ENCODE peak calls at places on chromosome 18, in seven cellular contexts. J, K, T, Q, I, R and U are unnamed samples.

GRCh38 chr18:63185979-63186378 is 133.6 kb downstream of the BCL2 start:
- DNase-seq in J (no peak), K (no peak), T (no peak), Q (no peak), I (no peak), R (no peak), U (no peak)

GRCh38 chr18:50559750-50560680 is at the start of gene MAPK4:
- DNase-seq in J (peak), K (peak), T (no peak), Q (peak), I (no peak), R (no peak), U (no peak)

GRCh38 chr18:22711381-22711717 is 221.8 kb upstream of the RBBP8 start:
- DNase-seq in J (no peak), K (no peak), T (no peak), Q (no peak), I (no peak), R (no peak), U (peak)

GRCh38 chr18:48566588-48566987 is 27.8 kb downstream of the CTIF start:
- DNase-seq in J (peak), K (no peak), T (no peak), Q (no peak), I (no peak), R (no peak), U (no peak)

GRCh38 chr18:76530846-76531245 is 35.8 kb upstream of the ZNF516 start:
- DNase-seq in J (no peak), K (no peak), T (no peak), Q (no peak), I (no peak), R (no peak), U (no peak)

GRCh38 chr18:27042177-27042576 is 142.9 kb downstream of the CHST9 start:
- DNase-seq in J (no peak), K (no peak), T (no peak), Q (no peak), I (no peak), R (no peak), U (no peak)

GRCh38 chr18:80171190-80171872 is 62.3 kb downstream of the ADNP2 start:
- DNase-seq in J (peak), K (peak), T (no peak), Q (peak), I (no peak), R (no peak), U (no peak)

GRCh38 chr18:61833978-61834377 is 58.8 kb downstream of the RNF152 start:
- DNase-seq in J (peak), K (no peak), T (no peak), Q (no peak), I (peak), R (no peak), U (no peak)

GRCh38 chr18:50372743-50373142 is 2.1 kb upstream of the SKA1 start:
- DNase-seq in J (no peak), K (no peak), T (peak), Q (no peak), I (no peak), R (no peak), U (no peak)

GRCh38 chr18:48035556-48035860 is 105.0 kb upstream of the SMAD2 start:
- DNase-seq in J (no peak), K (peak), T (no peak), Q (no peak), I (no peak), R (no peak), U (no peak)

GRCh38 chr18:42828881-42829280 is 286.6 kb downstream of the RIT2 start:
- DNase-seq in J (no peak), K (no peak), T (no peak), Q (no peak), I (no peak), R (no peak), U (no peak)

GRCh38 chr18:29003194-29003593 is 826.3 kb upstream of the CDH2 start:
- DNase-seq in J (no peak), K (no peak), T (peak), Q (no peak), I (no peak), R (no peak), U (no peak)

GRCh38 chr18:34158881-34159690 is 65.6 kb downstream of the NOL4 start:
- DNase-seq in J (no peak), K (peak), T (no peak), Q (peak), I (peak), R (no peak), U (no peak)

GRCh38 chr18:62452280-62452824 is 70.5 kb upstream of the ZCCHC2 start:
- DNase-seq in J (peak), K (no peak), T (no peak), Q (no peak), I (no peak), R (no peak), U (no peak)

GRCh38 chr18:63476666-63477065 is at the start of gene SERPINB5:
- DNase-seq in J (no peak), K (peak), T (peak), Q (no peak), I (no peak), R (no peak), U (no peak)

GRCh38 chr18:76306685-76307292 is 188.3 kb downstream of the ZNF516 start:
- DNase-seq in J (no peak), K (no peak), T (no peak), Q (no peak), I (no peak), R (no peak), U (no peak)

GRCh38 chr18:6731197-6731596 is 1.7 kb downstream of the ARHGAP28 start:
- DNase-seq in J (peak), K (no peak), T (peak), Q (no peak), I (peak), R (peak), U (no peak)

GRCh38 chr18:27075828-27076227 is 109.3 kb downstream of the CHST9 start:
- DNase-seq in J (no peak), K (no peak), T (no peak), Q (no peak), I (no peak), R (no peak), U (no peak)

GRCh38 chr18:22667158-22667557 is 249.4 kb upstream of the CTAGE1 start:
- DNase-seq in J (no peak), K (no peak), T (no peak), Q (no peak), I (no peak), R (no peak), U (no peak)

GRCh38 chr18:31010601-31011000 is 31.9 kb downstream of the DSC3 start:
- DNase-seq in J (no peak), K (no peak), T (no peak), Q (no peak), I (no peak), R (no peak), U (no peak)

GRCh38 chr18:47545613-47546012 is 294.2 kb upstream of the SKOR2 start:
- DNase-seq in J (no peak), K (no peak), T (no peak), Q (no peak), I (no peak), R (no peak), U (no peak)

GRCh38 chr18:79750980-79751571 is 46.7 kb upstream of the KCNG2 start:
- DNase-seq in J (no peak), K (no peak), T (peak), Q (no peak), I (no peak), R (no peak), U (no peak)

GRCh38 chr18:5693637-5694175 is 149.9 kb upstream of the EPB41L3 start:
- DNase-seq in J (peak), K (no peak), T (no peak), Q (no peak), I (no peak), R (no peak), U (no peak)

GRCh38 chr18:48790226-48790863 is 160.4 kb downstream of the SMAD7 start:
- DNase-seq in J (no peak), K (peak), T (no peak), Q (no peak), I (peak), R (no peak), U (no peak)

GRCh38 chr18:76657911-76658475 is 163.0 kb upstream of the ZNF516 start:
- DNase-seq in J (no peak), K (no peak), T (no peak), Q (no peak), I (no peak), R (no peak), U (no peak)

GRCh38 chr18:13910986-13911385 is 4.3 kb downstream of the MC2R start:
- DNase-seq in J (no peak), K (no peak), T (no peak), Q (no peak), I (no peak), R (no peak), U (no peak)

GRCh38 chr18:13910501-13910900 is 4.8 kb downstream of the MC2R start:
- DNase-seq in J (no peak), K (no peak), T (no peak), Q (no peak), I (no peak), R (no peak), U (no peak)

GRCh38 chr18:13909141-13909540 is 6.2 kb downstream of the MC2R start:
- DNase-seq in J (no peak), K (no peak), T (no peak), Q (no peak), I (no peak), R (no peak), U (no peak)

GRCh38 chr18:13912601-13913000 is 2.7 kb downstream of the MC2R start:
- DNase-seq in J (no peak), K (no peak), T (no peak), Q (no peak), I (no peak), R (no peak), U (no peak)

GRCh38 chr18:13909541-13909940 is 5.8 kb downstream of the MC2R start:
- DNase-seq in J (no peak), K (no peak), T (peak), Q (no peak), I (no peak), R (no peak), U (no peak)
- TF ChIP-seq CTCF in J (no peak), K (no peak), T (peak), Q (no peak), I (no peak), R (no peak), U (no peak)

GRCh38 chr18:56563568-56563967 is 74.8 kb downstream of the TXNL1 start:
- DNase-seq in J (no peak), K (no peak), T (no peak), Q (peak), I (no peak), R (no peak), U (no peak)
- TF ChIP-seq CTCF in J (no peak), K (no peak), T (no peak), Q (peak), I (peak), R (no peak), U (peak)

DNA sequence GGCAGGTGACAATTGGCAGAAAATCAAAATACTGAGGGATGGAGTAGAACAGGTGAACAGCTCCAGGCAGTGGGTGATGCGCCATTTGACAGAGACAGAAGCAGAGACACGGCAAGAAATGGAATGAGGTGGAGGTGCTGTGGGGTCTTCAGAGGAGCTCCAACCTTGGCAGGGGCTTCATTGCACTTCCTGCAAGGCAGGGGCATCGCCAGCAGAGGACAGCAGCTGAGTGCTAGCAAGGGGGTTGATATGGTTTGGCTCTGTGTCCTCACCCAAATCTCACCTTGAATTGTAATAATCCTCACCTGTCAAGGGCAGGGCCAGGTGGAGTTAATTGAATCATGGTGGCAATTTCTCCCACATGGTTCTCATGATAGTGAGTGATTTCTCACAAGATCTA is 42.8 kb downstream of the CCDC68 start:
- DNase-seq in J (no peak), K (no peak), T (no peak), Q (no peak), I (no peak), R (no peak), U (no peak)
- TF ChIP-seq CTCF in J (no peak), K (no peak), T (peak), Q (no peak), I (no peak), R (no peak), U (no peak)

DNA sequence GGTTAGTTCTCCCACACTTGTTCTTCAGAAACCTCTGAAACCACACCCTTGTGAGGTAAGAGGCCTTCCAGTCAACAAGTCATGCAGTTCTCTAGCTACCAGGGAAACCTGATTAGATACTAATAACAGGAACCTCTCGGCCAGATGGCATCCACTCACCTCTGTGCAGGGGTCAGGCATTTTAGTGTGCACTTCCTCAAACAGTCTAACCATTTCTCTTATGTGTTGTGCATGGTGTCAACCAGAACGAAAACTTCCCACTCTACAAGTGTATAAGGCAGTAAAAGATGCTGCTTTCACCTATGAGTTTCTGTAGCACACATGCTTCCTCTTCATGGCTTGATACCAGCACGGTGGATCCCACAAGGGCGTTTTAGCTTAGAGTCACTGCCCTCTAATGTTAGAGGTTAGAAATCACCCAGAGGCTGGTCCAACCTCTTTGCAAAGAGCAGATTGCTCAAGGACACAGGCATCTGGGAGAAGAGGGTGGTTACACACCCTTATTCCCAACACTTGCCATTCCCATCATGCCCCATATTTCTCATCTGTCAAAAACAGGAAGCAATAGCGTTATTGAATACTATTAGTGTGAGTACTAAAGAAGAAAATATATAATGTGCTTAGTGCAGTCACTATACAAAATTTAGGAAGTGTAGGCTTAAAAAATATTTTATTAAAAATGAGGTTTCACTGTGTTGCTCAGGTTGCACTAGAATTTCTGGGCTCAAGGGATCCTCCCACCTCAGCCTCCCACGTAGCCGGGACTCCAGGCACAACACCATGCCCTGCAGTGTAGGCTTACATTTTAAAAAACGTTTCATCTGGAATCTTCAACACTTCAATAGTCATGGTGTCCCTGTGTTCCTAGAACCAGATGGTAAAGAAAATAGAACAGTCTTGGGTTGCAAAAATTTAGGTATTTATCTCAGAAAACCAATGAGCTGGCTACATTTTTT is 34.5 kb upstream of the RAB31 start:
- DNase-seq in J (peak), K (peak), T (peak), Q (no peak), I (peak), R (no peak), U (peak)
- TF ChIP-seq CTCF in J (peak), K (peak), T (peak), Q (no peak), I (peak), R (peak), U (no peak)

GRCh38 chr18:36185157-36185556 is 2.1 kb upstream of the MOCOS start:
- DNase-seq in J (no peak), K (no peak), T (no peak), Q (no peak), I (no peak), R (no peak), U (no peak)

GRCh38 chr18:36187826-36188721 is 777 bp downstream of the MOCOS start:
- DNase-seq in J (peak), K (peak), T (peak), Q (no peak), I (no peak), R (no peak), U (no peak)

GRCh38 chr18:36187138-36187825 is at the start of gene MOCOS:
- DNase-seq in J (peak), K (peak), T (peak), Q (peak), I (peak), R (no peak), U (peak)

GRCh38 chr18:36185901-36186460 is 1.3 kb upstream of the MOCOS start:
- DNase-seq in J (no peak), K (no peak), T (no peak), Q (no peak), I (no peak), R (no peak), U (no peak)

DNA sequence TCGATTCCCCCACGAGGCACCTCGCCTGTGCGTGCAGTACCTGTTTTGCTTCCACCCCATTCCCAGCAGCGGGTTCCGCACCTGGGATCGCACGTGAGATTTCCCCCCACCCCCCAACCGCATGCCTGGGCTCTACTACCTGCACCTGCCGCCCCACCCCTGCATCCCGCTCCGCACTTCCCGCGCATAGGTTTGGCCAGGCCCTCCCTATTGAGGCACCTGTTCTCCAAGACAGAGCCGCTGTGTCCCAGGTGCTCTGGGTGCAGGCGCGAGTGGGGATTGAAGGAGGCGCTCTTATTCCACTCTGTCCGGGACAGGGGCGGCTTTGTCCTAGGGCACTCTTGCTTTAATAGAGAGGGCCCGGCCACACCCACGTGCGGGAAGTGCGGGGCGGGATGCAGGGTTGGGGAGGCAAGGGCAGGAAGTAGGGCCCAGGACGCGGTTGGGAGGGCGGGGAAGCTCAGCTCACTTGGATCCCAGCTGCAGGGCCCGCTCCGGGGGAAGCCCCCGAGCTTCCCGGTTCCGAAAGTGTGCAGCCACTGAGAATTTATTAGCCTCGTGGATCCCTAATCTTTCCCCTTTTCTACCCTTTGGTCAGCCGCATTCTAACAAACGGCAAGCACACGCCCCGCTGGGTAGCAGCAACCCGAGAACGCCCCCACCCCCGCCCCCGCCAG is 698 bp upstream of the MOCOS start:
- DNase-seq in J (peak), K (peak), T (no peak), Q (no peak), I (no peak), R (no peak), U (no peak)
- TF ChIP-seq CTCF in J (no peak), K (no peak), T (peak), Q (no peak), I (no peak), R (no peak), U (no peak)

GRCh38 chr18:9850297-9850696 is 35.5 kb upstream of the TXNDC2 start:
- DNase-seq in J (no peak), K (no peak), T (no peak), Q (no peak), I (no peak), R (no peak), U (no peak)
- TF ChIP-seq CTCF in J (no peak), K (no peak), T (no peak), Q (no peak), I (no peak), R (no peak), U (no peak)

DNA sequence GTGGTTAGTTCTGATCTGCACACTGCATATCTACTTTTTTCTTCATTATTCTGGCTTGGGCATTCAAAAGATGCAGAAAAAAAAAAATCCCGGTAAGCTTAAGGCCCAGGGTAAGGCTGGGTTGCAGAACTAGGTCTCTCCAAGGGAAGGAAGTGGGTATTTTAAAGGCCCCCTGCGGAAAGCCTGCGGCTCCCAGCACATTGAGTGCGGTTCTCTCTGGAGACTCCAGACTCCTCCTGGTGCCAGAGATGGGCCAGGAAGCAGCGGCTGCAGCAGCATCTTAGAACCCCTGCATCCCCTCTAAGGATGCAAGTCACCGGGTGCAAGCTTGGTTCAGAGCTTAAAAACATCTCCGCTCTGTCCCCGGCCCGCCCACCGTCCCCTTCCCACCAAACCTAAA is 49.5 kb downstream of the TGIF1 start:
- DNase-seq in J (no peak), K (no peak), T (no peak), Q (no peak), I (no peak), R (no peak), U (no peak)
- TF ChIP-seq CTCF in J (no peak), K (no peak), T (no peak), Q (no peak), I (peak), R (no peak), U (no peak)